ENCODE peak calls at places on chromosome 18, in eight cellular contexts. One of them, this sample, is unnamed.

GRCh38 chr18:14971461-14972185 is 223.7 kb downstream of the ANKRD30B start:
- DNase-seq in smooth muscle cell of the brain vasculature: no peak
- DNase-seq in endodermal cell: no peak
- DNase-seq in fibroblast of mammary gland: peak
- DNase-seq in CD4-positive, alpha-beta memory T cell: no peak
- DNase-seq in CD4-positive, alpha-beta T cell: no peak
- DNase-seq in A549: no peak
- DNase-seq in mesothelial cell of epicardium: no peak
- DNase-seq in this sample: no peak

GRCh38 chr18:79988925-79989361 is 580 bp upstream of the TXNL4A start:
- DNase-seq in smooth muscle cell of the brain vasculature: peak
- DNase-seq in endodermal cell: no peak
- DNase-seq in fibroblast of mammary gland: peak
- DNase-seq in CD4-positive, alpha-beta memory T cell: no peak
- DNase-seq in CD4-positive, alpha-beta T cell: no peak
- DNase-seq in A549: peak
- DNase-seq in mesothelial cell of epicardium: no peak
- DNase-seq in this sample: peak

GRCh38 chr18:35127201-35127600 is 86.0 kb downstream of the MAPRE2 start:
- DNase-seq in smooth muscle cell of the brain vasculature: no peak
- DNase-seq in endodermal cell: peak
- DNase-seq in fibroblast of mammary gland: peak
- DNase-seq in CD4-positive, alpha-beta memory T cell: no peak
- DNase-seq in CD4-positive, alpha-beta T cell: no peak
- DNase-seq in A549: peak
- DNase-seq in mesothelial cell of epicardium: no peak
- DNase-seq in this sample: peak

GRCh38 chr18:35740616-35741015 is 159.1 kb downstream of the GALNT1 start:
- DNase-seq in smooth muscle cell of the brain vasculature: no peak
- DNase-seq in endodermal cell: no peak
- DNase-seq in fibroblast of mammary gland: no peak
- DNase-seq in CD4-positive, alpha-beta memory T cell: no peak
- DNase-seq in CD4-positive, alpha-beta T cell: no peak
- DNase-seq in A549: no peak
- DNase-seq in mesothelial cell of epicardium: no peak
- DNase-seq in this sample: no peak

GRCh38 chr18:79982736-79983135 is 5.6 kb downstream of the TXNL4A start:
- DNase-seq in smooth muscle cell of the brain vasculature: no peak
- DNase-seq in endodermal cell: no peak
- DNase-seq in fibroblast of mammary gland: peak
- DNase-seq in CD4-positive, alpha-beta memory T cell: no peak
- DNase-seq in CD4-positive, alpha-beta T cell: no peak
- DNase-seq in A549: peak
- DNase-seq in mesothelial cell of epicardium: no peak
- DNase-seq in this sample: no peak

GRCh38 chr18:31255953-31256352 is 62.0 kb upstream of the DSG1 start:
- DNase-seq in smooth muscle cell of the brain vasculature: no peak
- DNase-seq in endodermal cell: no peak
- DNase-seq in fibroblast of mammary gland: no peak
- DNase-seq in CD4-positive, alpha-beta memory T cell: no peak
- DNase-seq in CD4-positive, alpha-beta T cell: no peak
- DNase-seq in A549: no peak
- DNase-seq in mesothelial cell of epicardium: no peak
- DNase-seq in this sample: no peak

GRCh38 chr18:12410121-12410520 is 2.4 kb downstream of the PRELID3A start:
- DNase-seq in smooth muscle cell of the brain vasculature: no peak
- DNase-seq in endodermal cell: no peak
- DNase-seq in fibroblast of mammary gland: no peak
- DNase-seq in CD4-positive, alpha-beta memory T cell: no peak
- DNase-seq in CD4-positive, alpha-beta T cell: no peak
- DNase-seq in A549: no peak
- DNase-seq in mesothelial cell of epicardium: no peak
- DNase-seq in this sample: no peak

GRCh38 chr18:22223263-22223960 is 54.0 kb downstream of the GATA6 start:
- DNase-seq in smooth muscle cell of the brain vasculature: no peak
- DNase-seq in endodermal cell: peak
- DNase-seq in fibroblast of mammary gland: peak
- DNase-seq in CD4-positive, alpha-beta memory T cell: no peak
- DNase-seq in CD4-positive, alpha-beta T cell: no peak
- DNase-seq in A549: peak
- DNase-seq in mesothelial cell of epicardium: no peak
- DNase-seq in this sample: no peak

GRCh38 chr18:26097563-26097962 is 7.2 kb upstream of the SS18 start:
- DNase-seq in smooth muscle cell of the brain vasculature: no peak
- DNase-seq in endodermal cell: no peak
- DNase-seq in fibroblast of mammary gland: no peak
- DNase-seq in CD4-positive, alpha-beta memory T cell: no peak
- DNase-seq in CD4-positive, alpha-beta T cell: no peak
- DNase-seq in A549: no peak
- DNase-seq in mesothelial cell of epicardium: no peak
- DNase-seq in this sample: no peak

GRCh38 chr18:38453880-38454279 is 888.3 kb upstream of the CELF4 start:
- DNase-seq in smooth muscle cell of the brain vasculature: no peak
- DNase-seq in endodermal cell: peak
- DNase-seq in fibroblast of mammary gland: no peak
- DNase-seq in CD4-positive, alpha-beta memory T cell: no peak
- DNase-seq in CD4-positive, alpha-beta T cell: no peak
- DNase-seq in A549: no peak
- DNase-seq in mesothelial cell of epicardium: no peak
- DNase-seq in this sample: no peak

GRCh38 chr18:10402876-10403559 is 51.4 kb upstream of the APCDD1 start:
- DNase-seq in smooth muscle cell of the brain vasculature: no peak
- DNase-seq in endodermal cell: no peak
- DNase-seq in fibroblast of mammary gland: no peak
- DNase-seq in CD4-positive, alpha-beta memory T cell: no peak
- DNase-seq in CD4-positive, alpha-beta T cell: no peak
- DNase-seq in A549: no peak
- DNase-seq in mesothelial cell of epicardium: no peak
- DNase-seq in this sample: no peak

GRCh38 chr18:79378416-79379250 is 17.1 kb upstream of the NFATC1 start:
- DNase-seq in smooth muscle cell of the brain vasculature: peak
- DNase-seq in endodermal cell: peak
- DNase-seq in fibroblast of mammary gland: peak
- DNase-seq in CD4-positive, alpha-beta memory T cell: peak
- DNase-seq in CD4-positive, alpha-beta T cell: peak
- DNase-seq in A549: peak
- DNase-seq in mesothelial cell of epicardium: peak
- DNase-seq in this sample: peak

This sample was measured in WERI-Rb-1.